ENCODE peak calls at places on chromosomes 7 and 10, in five cellular contexts. L is PC-3, X is GM23248, T is hepatocyte, R is fibroblast of lung. G is an unnamed sample. For H3K79me2, the result is how much of the 10 kb centered on the place peaks cover.

GRCh38 chr7:156929789-156930539 is 19.5 kb upstream of the NOM1 start:
- DNase-seq in L (no peak), R (no peak), X (no peak), T (no peak), G (no peak)

GRCh38 chr10:26805567-26806245 is 55.1 kb downstream of the ABI1 start:
- DNase-seq in R (peak), L (no peak), X (peak), T (peak), G (no peak)

GRCh38 chr7:94584113-94584512 is 71.8 kb downstream of the SGCE start:
- DNase-seq in X (peak), R (peak), L (peak), T (no peak), G (peak)

GRCh38 chr7:48718731-48719387 is 205.5 kb upstream of the CDC14C start:
- DNase-seq in R (no peak), X (peak), T (peak), L (peak), G (no peak)

GRCh38 chr10:13727574-13727973 is 140.8 kb downstream of the PRPF18 start:
- DNase-seq in X (no peak), R (no peak), T (no peak), L (no peak), G (no peak)

GRCh38 chr10:120984221-120984620 is 133.1 kb downstream of the WDR11 start:
- DNase-seq in R (no peak), L (no peak), T (no peak), X (no peak), G (no peak)

GRCh38 chr7:140230517-140230861 is 53.7 kb upstream of the KDM7A start:
- DNase-seq in X (peak), T (peak), L (no peak), R (no peak), G (peak)

GRCh38 chr10:22791655-22792054 is 77.3 kb upstream of the PIP4K2A start:
- DNase-seq in X (no peak), R (no peak), L (no peak), T (no peak), G (no peak)

GRCh38 chr7:70419816-70420215 is 712.1 kb upstream of the GALNT17 start:
- DNase-seq in R (no peak), T (no peak), L (no peak), X (no peak), G (no peak)

GRCh38 chr7:117010375-117011133 is 57.3 kb downstream of the ST7 start:
- DNase-seq in L (peak), R (no peak), X (peak), T (no peak), G (no peak)

GRCh38 chr10:67487199-67487598 is 208.8 kb downstream of the CTNNA3 start:
- DNase-seq in T (no peak), R (no peak), X (no peak), L (peak), G (no peak)

GRCh38 chr7:86991093-86991769 is 68.2 kb downstream of the ELAPOR2 start:
- DNase-seq in R (no peak), X (no peak), T (no peak), L (no peak), G (no peak)

GRCh38 chr7:21771906-21772610 is 173.6 kb downstream of the CDCA7L start:
- DNase-seq in L (no peak), R (peak), X (peak), T (no peak), G (no peak)

GRCh38 chr10:132158122-132158741 is 28.5 kb upstream of the DPYSL4 start:
- DNase-seq in L (no peak), R (no peak), X (peak), T (no peak), G (no peak)

GRCh38 chr7:517848-518629 is 1.6 kb downstream of the PDGFA start:
- DNase-seq in X (peak), R (peak), L (peak), T (peak), G (no peak)

GRCh38 chr7:112515989-112516388 is 35.2 kb downstream of the LSMEM1 start:
- DNase-seq in L (no peak), R (no peak), X (no peak), T (no peak), G (no peak)

GRCh38 chr7:156095908-156096539 is 283.8 kb upstream of the SHH start:
- DNase-seq in X (no peak), R (no peak), L (no peak), T (no peak), G (no peak)

GRCh38 chr10:8133146-8133545 is 78.7 kb downstream of the GATA3 start:
- DNase-seq in T (no peak), R (no peak), X (no peak), L (no peak), G (no peak)

GRCh38 chr7:99193527-99194214 is 14.2 kb downstream of the KPNA7 start:
- DNase-seq in T (no peak), X (peak), R (peak), L (peak), G (no peak)

GRCh38 chr7:24773646-24774045 is 16.4 kb upstream of the GSDME start:
- DNase-seq in X (no peak), L (no peak), R (no peak), T (no peak), G (no peak)

GRCh38 chr10:23408330-23408976 is 30.4 kb upstream of the OTUD1 start:
- DNase-seq in T (peak), R (peak), X (peak), L (no peak), G (no peak)

GRCh38 chr10:47222461-47222860 is 77.5 kb upstream of the GDF10 start:
- DNase-seq in X (no peak), R (no peak), L (no peak), T (no peak), G (no peak)

GRCh38 chr10:79392020-79392398 is 44.7 kb downstream of the PPIF start:
- DNase-seq in L (no peak), R (no peak), T (no peak), X (no peak), G (no peak)

GRCh38 chr10:3510741-3511140 is 274.3 kb downstream of the KLF6 start:
- DNase-seq in R (no peak), L (no peak), T (no peak), X (no peak), G (no peak)

GRCh38 chr10:36888925-36889573 is 236.3 kb upstream of the ANKRD30A start:
- DNase-seq in L (peak), T (peak), X (peak), R (peak), G (peak)

GRCh38 chr10:62029401-62029800 is 127.9 kb downstream of the ARID5B start:
- DNase-seq in R (no peak), T (no peak), L (peak), X (no peak), G (no peak)

GRCh38 chr10:98424308-98425254 is 9.6 kb upstream of the PYROXD2 start:
- DNase-seq in T (no peak), L (no peak), X (no peak), R (no peak), G (peak)

GRCh38 chr10:69960606-69961167 is 92.0 kb upstream of the MACROH2A2 start:
- DNase-seq in X (no peak), R (no peak), L (no peak), T (no peak), G (no peak)

GRCh38 chr7:142571581-142571980 is 177.7 kb upstream of the PRSS1 start:
- DNase-seq in L (no peak), R (peak), X (no peak), T (no peak), G (no peak)

GRCh38 chr7:134515569-134516468 is 11.5 kb upstream of the AKR1B10 start:
- DNase-seq in T (no peak), R (peak), X (peak), L (peak), G (no peak)

GRCh38 chr7:109844362-109844761 is 1246.6 kb upstream of the LRRN3 start:
- DNase-seq in R (peak), L (peak), X (peak), T (peak), G (peak)

GRCh38 chr10:61899997-61900828 is 1.3 kb upstream of the ARID5B start:
- DNase-seq in X (peak), T (peak), L (peak), R (peak), G (peak)

GRCh38 chr10:21494221-21495001 is 31.1 kb downstream of the SKIDA1 start:
- DNase-seq in L (no peak), T (peak), R (peak), X (peak), G (no peak)

GRCh38 chr7:778271-778967 is 51.3 kb upstream of the PRKAR1B start:
- DNase-seq in T (no peak), L (no peak), R (no peak), X (no peak), G (no peak)

GRCh38 chr10:12006671-12007070 is 35.9 kb downstream of the UPF2 start:
- DNase-seq in R (no peak), X (no peak), L (no peak), T (no peak), G (no peak)

GRCh38 chr10:49332768-49333167 is 33.8 kb downstream of the C10orf71 start:
- DNase-seq in R (no peak), T (no peak), X (no peak), L (no peak), G (no peak)

GRCh38 chr10:49332333-49332732 is 33.4 kb downstream of the C10orf71 start:
- DNase-seq in T (no peak), L (no peak), X (no peak), R (no peak), G (no peak)

GRCh38 chr10:49334993-49335972 is 36.3 kb downstream of the C10orf71 start:
- DNase-seq in X (no peak), T (no peak), R (no peak), L (no peak), G (no peak)

GRCh38 chr10:49331431-49331830 is 32.5 kb downstream of the C10orf71 start:
- DNase-seq in X (no peak), T (no peak), R (no peak), L (no peak), G (no peak)

GRCh38 chr10:49333192-49333591 is 34.2 kb downstream of the C10orf71 start:
- DNase-seq in R (no peak), X (no peak), L (no peak), T (no peak), G (no peak)
- H3K79me2 ChIP-seq in R (under half), X (under half), L (under half), T (under half), G (under half)

GRCh38 chr10:100359529-100360150 is 12.6 kb downstream of the SCD start:
- DNase-seq in T (no peak), L (no peak), R (no peak), X (no peak), G (peak)

GRCh38 chr10:100356067-100357017 is 9.3 kb downstream of the SCD start:
- DNase-seq in L (no peak), T (no peak), R (no peak), X (no peak), G (no peak)

GRCh38 chr10:100357073-100357858 is 10.2 kb downstream of the SCD start:
- DNase-seq in T (no peak), X (no peak), L (no peak), R (no peak), G (no peak)

GRCh38 chr10:100360234-100360633 is 13.2 kb downstream of the SCD start:
- DNase-seq in X (no peak), T (no peak), R (no peak), L (no peak), G (no peak)

DNA sequence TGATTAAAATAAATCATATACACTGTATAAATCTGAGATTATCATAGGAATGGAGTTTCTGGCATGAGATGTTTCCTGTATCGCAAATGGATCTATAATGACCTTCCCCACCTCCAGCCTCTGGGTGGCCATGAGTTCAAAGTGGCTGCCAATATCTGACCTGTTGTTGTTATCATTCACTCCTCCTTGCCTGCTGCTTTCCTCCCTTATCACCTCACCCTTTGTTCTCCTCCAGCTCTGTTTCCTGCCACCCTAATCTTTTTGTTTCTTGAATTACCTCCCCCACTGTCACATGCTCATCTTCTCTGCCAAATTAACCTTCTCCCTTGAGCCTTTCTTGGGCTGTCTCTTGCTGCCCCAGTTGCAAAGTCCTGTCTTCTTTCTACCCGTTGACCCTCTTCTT is 12.0 kb downstream of the SCD start:
- DNase-seq in X (no peak), L (no peak), R (no peak), T (no peak), G (peak)
- H3K79me2 ChIP-seq in X (under half), L (under half), R (under half), T (under half), G (under half)

GRCh38 chr10:15232279-15232678 is 63.8 kb upstream of the NMT2 start:
- DNase-seq in R (no peak), L (no peak), T (no peak), X (no peak), G (no peak)

GRCh38 chr10:15228426-15228825 is 59.9 kb upstream of the NMT2 start:
- DNase-seq in T (no peak), X (no peak), R (no peak), L (no peak), G (no peak)

GRCh38 chr10:15231403-15231802 is 62.9 kb upstream of the NMT2 start:
- DNase-seq in L (no peak), T (no peak), R (no peak), X (no peak), G (no peak)

GRCh38 chr10:15229268-15229667 is 60.8 kb upstream of the NMT2 start:
- DNase-seq in L (no peak), X (no peak), R (no peak), T (no peak), G (no peak)

DNA sequence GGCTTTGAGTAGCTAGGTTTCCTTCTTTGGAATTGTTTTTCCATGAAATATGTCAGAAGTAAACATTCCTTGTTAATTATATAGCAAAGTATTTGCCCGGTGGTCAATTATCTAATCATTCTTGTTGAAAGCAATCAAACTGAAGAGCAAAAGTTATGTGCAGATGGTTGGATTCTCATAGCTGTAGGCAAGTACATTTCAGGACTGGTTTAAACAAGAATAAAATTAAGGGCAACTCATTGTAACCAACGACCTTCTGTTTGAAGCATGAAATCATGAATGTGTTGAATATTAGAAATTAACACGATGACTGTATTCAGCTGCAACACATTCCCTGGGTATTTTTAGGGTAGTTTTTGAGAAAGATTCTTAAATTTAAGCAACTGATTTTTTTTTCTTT is 61.8 kb upstream of the NMT2 start:
- DNase-seq in R (no peak), T (no peak), X (no peak), L (no peak), G (no peak)
- H3K79me2 ChIP-seq in R (under half), T (under half), X (under half), L (under half), G (under half)

DNA sequence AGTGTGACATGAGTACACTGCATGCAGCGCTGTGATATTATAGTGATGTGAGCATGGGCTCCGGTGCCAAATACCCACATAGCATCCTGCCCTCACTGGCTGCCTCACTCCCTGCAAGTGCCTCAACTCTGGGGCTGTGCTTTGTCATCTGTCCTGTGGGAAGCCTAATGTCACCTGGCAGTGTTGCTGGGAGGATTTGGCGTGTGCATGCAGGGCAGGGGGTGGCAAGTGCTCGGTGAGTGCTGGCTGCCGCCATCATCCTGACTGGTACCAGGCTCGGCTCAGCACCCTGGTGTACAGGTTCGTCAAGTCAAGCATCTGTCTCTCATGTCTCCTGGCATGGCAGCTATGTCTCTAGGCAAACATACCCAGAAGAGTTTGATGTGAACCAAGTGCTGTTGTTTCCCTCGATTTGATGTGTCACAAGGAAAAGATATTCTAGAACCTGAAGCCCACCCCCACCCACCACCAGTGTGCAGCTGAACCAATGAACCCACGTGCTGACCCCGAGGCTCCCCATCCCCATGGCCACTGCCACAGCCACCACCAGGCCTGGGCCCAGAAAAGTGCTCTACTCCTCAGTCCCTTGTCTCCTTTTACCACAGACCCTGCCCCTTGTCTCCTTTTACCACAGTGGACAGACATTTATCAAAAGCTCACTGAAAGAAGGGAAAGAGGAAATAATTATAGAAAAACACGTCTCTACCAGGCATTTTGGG is 135.8 kb downstream of the MAPK8 start:
- DNase-seq in X (no peak), R (no peak), T (no peak), L (no peak), G (no peak)
- H3K79me2 ChIP-seq in X (under half), R (under half), T (under half), L (under half), G (under half)

GRCh38 chr10:46080886-46081285 is 34.8 kb upstream of the MSMB start:
- DNase-seq in L (no peak), X (no peak), R (no peak), T (no peak), G (no peak)

GRCh38 chr10:46077616-46078268 is 31.7 kb upstream of the MSMB start:
- DNase-seq in L (no peak), X (no peak), T (no peak), R (no peak), G (no peak)

GRCh38 chr10:46077141-46077554 is 31.1 kb upstream of the MSMB start:
- DNase-seq in X (no peak), L (no peak), R (peak), T (no peak), G (no peak)

GRCh38 chr10:46075869-46076268 is 29.8 kb upstream of the MSMB start:
- DNase-seq in X (no peak), L (no peak), R (no peak), T (no peak), G (no peak)

DNA sequence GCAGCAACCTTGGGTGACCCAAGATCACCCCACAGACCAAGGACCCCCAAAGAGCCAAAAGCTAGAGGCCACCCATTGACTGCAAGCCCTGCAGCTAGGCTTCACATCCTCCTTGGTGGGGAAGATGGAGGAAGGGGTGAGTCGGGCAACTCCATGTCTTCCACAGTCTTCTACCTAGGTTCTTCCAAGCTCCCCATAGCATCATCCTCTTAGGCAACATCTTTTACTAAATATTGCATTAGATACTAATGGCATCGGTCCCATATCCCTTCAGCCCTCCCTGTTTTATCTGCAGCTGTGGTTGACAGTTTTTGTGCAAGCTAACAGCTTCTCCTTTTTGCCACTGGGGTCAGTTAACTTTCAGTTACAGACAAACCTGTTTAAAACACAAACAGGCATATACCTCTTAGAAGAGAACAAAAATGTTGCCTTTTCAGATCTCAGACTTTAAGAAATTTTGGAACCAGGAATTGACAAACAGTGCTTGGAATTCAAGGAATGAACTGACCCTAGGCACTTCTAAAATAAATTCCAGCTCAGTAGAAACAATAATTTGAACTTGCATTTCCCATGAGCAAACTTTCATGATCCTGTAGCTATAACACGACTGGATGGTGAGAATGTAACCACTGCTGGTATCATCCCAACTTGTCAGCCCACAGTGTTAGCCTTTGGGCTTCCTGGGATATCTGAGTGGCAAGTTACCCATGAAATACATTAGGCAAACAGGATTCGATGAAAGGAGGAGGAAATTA is 33.9 kb upstream of the MSMB start:
- DNase-seq in L (no peak), X (peak), T (no peak), R (no peak), G (no peak)
- H3K79me2 ChIP-seq in L (under half), X (under half), T (under half), R (under half), G (under half)

DNA sequence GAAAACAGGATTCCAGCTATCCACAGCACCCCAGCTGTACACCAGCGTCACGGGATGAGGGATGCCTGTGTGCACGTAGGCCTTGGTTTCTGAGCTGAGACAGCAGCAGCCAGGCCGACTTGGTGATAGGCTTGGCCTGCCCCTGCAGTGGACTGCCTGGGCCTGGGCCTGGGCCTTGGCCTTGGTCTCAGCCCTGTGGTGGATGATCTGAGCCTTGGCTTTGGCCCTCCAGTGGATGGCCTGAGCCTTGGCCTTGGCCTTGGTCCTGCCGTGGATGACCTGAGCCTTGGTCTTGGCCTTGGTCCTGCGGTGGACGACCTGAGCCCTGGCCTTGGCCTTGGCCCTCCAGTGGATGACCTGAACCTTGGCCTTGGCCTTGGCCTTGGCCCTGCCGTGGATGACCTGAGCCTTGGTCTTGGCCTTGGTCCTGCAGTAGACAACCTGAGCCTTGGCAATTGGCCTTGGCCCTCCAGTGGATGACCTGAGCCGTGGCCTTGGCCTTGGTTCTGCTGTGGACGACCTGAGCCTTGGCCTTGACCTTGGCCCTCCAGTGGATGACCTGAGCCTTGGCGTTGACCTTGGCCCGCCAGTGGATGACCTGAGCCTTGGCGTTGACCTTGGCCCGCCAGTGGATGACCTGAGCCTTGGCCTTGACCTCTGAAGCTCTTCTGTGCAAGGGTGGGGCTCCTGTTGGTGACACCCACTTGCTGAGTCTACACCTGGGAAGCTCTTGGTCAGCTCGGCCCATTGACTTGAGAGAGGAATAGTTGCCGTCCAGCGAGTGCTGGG is 93.8 kb downstream of the CUX1 start:
- DNase-seq in L (no peak), X (no peak), T (peak), R (peak), G (no peak)
- H3K79me2 ChIP-seq in L (under half), X (under half), T (half or more), R (under half), G (under half)